ENCODE peak calls at places on chromosomes 7 and 10, in eight cellular contexts. I, X, S, A, Y, O, B and P are unnamed samples.

GRCh38 chr7:38775503-38775902 is 133.5 kb downstream of the VPS41 start:
- DNase-seq in B (no peak), X (no peak), I (peak; percentile 21), Y (no peak), O (no peak), S (no peak), A (no peak), P (no peak)

GRCh38 chr10:83536426-83536825 is 602.9 kb upstream of the GHITM start:
- DNase-seq in Y (no peak), A (no peak), O (no peak), I (no peak), X (peak; percentile 37), B (no peak), S (no peak), P (no peak)

GRCh38 chr10:22486431-22486830 is 141.1 kb downstream of the SPAG6 start:
- DNase-seq in S (no peak), X (no peak), I (no peak), B (no peak), A (no peak), O (no peak), Y (no peak), P (no peak)

GRCh38 chr10:93481931-93482834 is at the start of gene MYOF:
- DNase-seq in B (no peak), O (peak; percentile 12), A (peak; percentile 95), I (peak; percentile 54), Y (no peak), S (no peak), X (peak; percentile 94), P (peak; percentile 80)

GRCh38 chr10:131216681-131217230 is 94.8 kb downstream of the TCERG1L start:
- DNase-seq in S (no peak), X (no peak), A (no peak), I (no peak), O (no peak), Y (no peak), B (no peak), P (no peak)

GRCh38 chr10:90969148-90969547 is 48.3 kb upstream of the ANKRD1 start:
- DNase-seq in I (no peak), A (no peak), S (no peak), O (no peak), X (peak; percentile 74), B (no peak), Y (no peak), P (no peak)

GRCh38 chr10:15232279-15232678 is 63.8 kb upstream of the NMT2 start:
- DNase-seq in X (no peak), A (no peak), O (no peak), I (no peak), B (no peak), S (no peak), Y (no peak), P (no peak)

GRCh38 chr10:52459097-52459496 is 145.0 kb downstream of the DKK1 start:
- DNase-seq in X (no peak), A (no peak), S (no peak), B (no peak), Y (no peak), I (no peak), O (no peak), P (no peak)

GRCh38 chr7:20795361-20795760 is 8.7 kb upstream of the SP8 start:
- DNase-seq in O (no peak), I (no peak), B (no peak), S (no peak), Y (no peak), X (no peak), A (no peak), P (no peak)

GRCh38 chr7:27992755-27993478 is 187.7 kb downstream of the JAZF1 start:
- DNase-seq in X (no peak), Y (no peak), B (no peak), A (no peak), I (no peak), S (no peak), O (no peak), P (no peak)

GRCh38 chr7:30848121-30848855 is 63.4 kb upstream of the AQP1 start:
- DNase-seq in X (no peak), O (no peak), A (no peak), S (no peak), I (no peak), B (no peak), Y (no peak), P (no peak)

GRCh38 chr7:92615861-92616260 is 25.7 kb upstream of the FAM133B start:
- DNase-seq in A (no peak), O (no peak), Y (no peak), X (no peak), B (no peak), S (peak; percentile 20), I (no peak), P (no peak)

GRCh38 chr7:17646181-17646956 is 293.9 kb downstream of the SNX13 start:
- DNase-seq in S (no peak), Y (no peak), O (no peak), B (no peak), A (peak; percentile 81), I (no peak), X (peak; percentile 58), P (no peak)

GRCh38 chr7:148398844-148399365 is 191.7 kb upstream of the C7orf33 start:
- DNase-seq in S (no peak), Y (no peak), B (no peak), O (no peak), A (no peak), X (no peak), I (no peak), P (no peak)

GRCh38 chr10:114723361-114723760 is 65.3 kb upstream of the ABLIM1 start:
- DNase-seq in A (no peak), Y (no peak), S (no peak), X (no peak), B (no peak), I (no peak), O (no peak), P (no peak)

GRCh38 chr7:36408589-36408988 is 18.9 kb downstream of the ANLN start:
- DNase-seq in Y (no peak), B (no peak), A (no peak), I (no peak), X (peak; percentile 27), O (no peak), S (no peak), P (no peak)

GRCh38 chr7:70836279-70836678 is 295.7 kb upstream of the GALNT17 start:
- DNase-seq in O (no peak), A (no peak), Y (no peak), S (no peak), X (no peak), I (no peak), B (no peak), P (no peak)

GRCh38 chr10:86798030-86798429 is 41.6 kb downstream of the BMPR1A start:
- DNase-seq in X (peak; percentile 43), S (no peak), A (peak; percentile 40), I (no peak), B (no peak), O (no peak), Y (no peak), P (no peak)

GRCh38 chr7:13897825-13898224 is 91.6 kb downstream of the ETV1 start:
- DNase-seq in X (no peak), B (no peak), Y (no peak), I (no peak), S (no peak), O (no peak), A (no peak), P (no peak)

GRCh38 chr10:69464801-69465401 is 13.6 kb downstream of the TSPAN15 start:
- DNase-seq in Y (no peak), O (no peak), B (no peak), S (no peak), X (no peak), I (no peak), A (no peak), P (no peak)

GRCh38 chr10:35888400-35888799 is 246.3 kb upstream of the FZD8 start:
- DNase-seq in X (no peak), A (no peak), O (no peak), Y (no peak), S (no peak), B (no peak), I (no peak), P (no peak)

GRCh38 chr7:108452707-108453106 is 3.5 kb downstream of the NRCAM start:
- DNase-seq in X (peak; percentile 40), I (no peak), S (no peak), Y (no peak), A (peak; percentile 60), B (no peak), O (no peak), P (no peak)

GRCh38 chr10:131621784-131622624 is 278.8 kb upstream of the PPP2R2D start:
- DNase-seq in X (peak; percentile 21), Y (no peak), A (no peak), S (no peak), B (no peak), O (no peak), I (no peak), P (no peak)

GRCh38 chr10:125379592-125379991 is 219.2 kb upstream of the CTBP2 start:
- DNase-seq in O (no peak), B (no peak), A (no peak), Y (no peak), I (no peak), S (no peak), X (no peak), P (no peak)

GRCh38 chr10:69362471-69362954 is 54.2 kb downstream of the TACR2 start:
- DNase-seq in Y (no peak), A (peak; percentile 75), B (no peak), X (peak; percentile 89), S (no peak), O (peak; percentile 32), I (no peak), P (peak; percentile 69)

GRCh38 chr10:96831867-96832720 is at the start of gene LCOR:
- DNase-seq in B (peak; percentile 76), A (peak; percentile 80), X (peak; percentile 80), O (peak; percentile 77), I (peak; percentile 89), Y (peak; percentile 71), S (peak; percentile 74), P (peak; percentile 84)

GRCh38 chr7:130695840-130696239 is 9.5 kb upstream of the TSGA13 start:
- DNase-seq in O (no peak), Y (no peak), X (peak; percentile 60), B (no peak), A (peak; percentile 56), I (peak; percentile 6), S (no peak), P (no peak)

GRCh38 chr10:69075431-69075830 is 12.5 kb upstream of the SRGN start:
- DNase-seq in X (no peak), A (no peak), S (no peak), O (no peak), B (no peak), Y (no peak), I (no peak), P (no peak)

GRCh38 chr10:49748006-49748405 is 14.1 kb downstream of the OGDHL start:
- DNase-seq in A (no peak), S (no peak), I (no peak), Y (no peak), B (no peak), O (no peak), X (no peak), P (no peak)

GRCh38 chr10:71426058-71426605 is 29.4 kb downstream of the CDH23 start:
- DNase-seq in A (no peak), S (no peak), O (no peak), Y (no peak), I (no peak), X (no peak), B (no peak), P (no peak)

GRCh38 chr7:121360564-121360963 is 31.8 kb downstream of the WNT16 start:
- DNase-seq in S (no peak), O (no peak), X (no peak), I (no peak), A (no peak), Y (no peak), B (no peak), P (no peak)

GRCh38 chr7:42924223-42924877 is 7.6 kb downstream of the PSMA2 start:
- DNase-seq in O (no peak), S (no peak), B (no peak), X (no peak), I (no peak), A (no peak), Y (no peak), P (no peak)

GRCh38 chr7:67447297-67447696 is 450.7 kb downstream of the TYW1 start:
- DNase-seq in X (no peak), B (no peak), O (no peak), I (no peak), S (no peak), A (no peak), Y (no peak), P (no peak)

GRCh38 chr7:105656922-105657521 is 75.7 kb upstream of the EFCAB10 start:
- DNase-seq in B (no peak), A (no peak), I (no peak), S (no peak), X (peak; percentile 32), Y (peak; percentile 37), O (peak; percentile 67), P (peak; percentile 79)